ENCODE peak calls at places on chromosomes 5 and 9, in eight cellular contexts. R, E, P, K, Y, M, T and S are unnamed samples.

GRCh38 chr9:109852561-109852960 is 72.6 kb downstream of the PALM2AKAP2 start:
- DNase-seq in R (peak; percentile 20), E (no peak), P (no peak), K (no peak), Y (no peak), M (peak; percentile 49), T (no peak), S (no peak)

GRCh38 chr5:142319105-142319504 is 5.7 kb downstream of the SPRY4 start:
- DNase-seq in R (no peak), E (no peak), P (no peak), K (no peak), Y (no peak), M (peak; percentile 50), T (no peak), S (no peak)

GRCh38 chr9:131605770-131606590 is 60.7 kb downstream of the PRRT1B start:
- DNase-seq in R (no peak), E (no peak), P (no peak), K (no peak), Y (no peak), M (no peak), T (no peak), S (no peak)

GRCh38 chr9:131707677-131708612 is 31.9 kb downstream of the RAPGEF1 start:
- DNase-seq in R (peak; percentile 82), E (no peak), P (no peak), K (no peak), Y (no peak), M (peak; percentile 78), T (no peak), S (no peak)

GRCh38 chr9:123049589-123050222 is 16.2 kb downstream of the GPR21 start:
- DNase-seq in R (peak; percentile 36), E (no peak), P (no peak), K (no peak), Y (no peak), M (peak; percentile 76), T (no peak), S (no peak)

GRCh38 chr5:175501759-175502158 is 23.4 kb downstream of the SFXN1 start:
- DNase-seq in R (no peak), E (peak; percentile 62), P (no peak), K (no peak), Y (no peak), M (no peak), T (no peak), S (no peak)

GRCh38 chr9:110520120-110520701 is 59.3 kb downstream of the SVEP1 start:
- DNase-seq in R (no peak), E (no peak), P (no peak), K (no peak), Y (no peak), M (peak; percentile 94), T (no peak), S (no peak)

GRCh38 chr5:172173771-172174170 is 14.3 kb downstream of the STK10 start:
- DNase-seq in R (peak; percentile 46), E (no peak), P (no peak), K (no peak), Y (no peak), M (peak; percentile 35), T (no peak), S (no peak)

GRCh38 chr9:70478963-70479641 is 64.6 kb upstream of the KLF9 start:
- DNase-seq in R (no peak), E (no peak), P (no peak), K (no peak), Y (no peak), M (peak; percentile 45), T (no peak), S (no peak)

GRCh38 chr5:125499969-125500368 is 753.5 kb upstream of the ZNF608 start:
- DNase-seq in R (no peak), E (no peak), P (no peak), K (no peak), Y (no peak), M (no peak), T (no peak), S (no peak)

GRCh38 chr9:133221177-133221809 is 12.2 kb upstream of the OBP2B start:
- DNase-seq in R (no peak), E (no peak), P (no peak), K (no peak), Y (no peak), M (no peak), T (no peak), S (no peak)

GRCh38 chr5:113922343-113922742 is 408.8 kb downstream of the YTHDC2 start:
- DNase-seq in R (no peak), E (no peak), P (no peak), K (no peak), Y (no peak), M (no peak), T (no peak), S (no peak)

GRCh38 chr5:181181650-181182565 is 23.1 kb downstream of the TRIM7 start:
- DNase-seq in R (peak; percentile 58), E (peak; percentile 92), P (peak; percentile 72), K (no peak), Y (no peak), M (peak; percentile 70), T (peak; percentile 78), S (no peak)

GRCh38 chr5:158546080-158546479 is 553.6 kb downstream of the EBF1 start:
- DNase-seq in R (no peak), E (no peak), P (no peak), K (no peak), Y (no peak), M (no peak), T (no peak), S (no peak)

DNA sequence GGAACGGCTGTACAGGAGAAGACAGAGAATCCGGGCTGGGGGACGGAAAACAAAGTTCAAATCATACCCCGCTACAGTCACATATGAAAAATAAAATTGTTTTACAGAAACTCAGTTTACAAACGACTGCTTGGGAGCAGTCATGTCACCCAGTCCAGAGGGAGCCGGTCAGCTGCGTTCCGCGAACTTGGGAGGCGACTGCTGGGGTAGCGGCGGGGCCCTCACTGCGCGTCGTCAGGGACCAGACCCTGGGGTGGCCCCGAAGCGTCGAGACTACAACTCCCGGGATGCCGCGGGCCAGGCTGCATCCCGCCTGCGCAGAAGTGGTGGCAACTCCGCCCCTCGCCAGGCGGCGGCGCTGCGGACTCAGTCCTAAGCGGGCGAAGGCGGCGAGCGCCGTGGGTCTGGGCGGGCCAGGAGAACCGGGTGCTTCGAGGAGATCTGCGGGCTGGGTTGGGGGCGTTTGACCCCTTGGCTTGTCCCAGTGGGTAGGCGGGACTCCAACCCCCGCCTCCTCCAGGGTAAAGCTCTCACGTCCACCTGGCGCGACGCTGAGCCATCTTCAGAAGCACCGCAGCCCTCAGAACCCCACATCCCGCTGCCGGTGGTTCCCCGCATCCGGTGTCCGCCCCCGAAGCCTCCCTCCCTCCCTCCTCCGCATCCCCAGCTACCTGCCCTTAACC is 4.0 kb downstream of the SIT1 start:
- DNase-seq in R (peak; percentile 75), E (peak; percentile 96), P (peak; percentile 98), K (peak; percentile 94), Y (peak; percentile 93), M (peak; percentile 83), T (peak; percentile 96), S (peak; percentile 96)
- TF ChIP-seq CTCF in R (peak; percentile 94), E (peak; percentile 95), P (peak; percentile 94), K (peak; percentile 65), Y (peak; percentile 92), M (peak; percentile 74), T (peak; percentile 90), S (peak; percentile 89)

DNA sequence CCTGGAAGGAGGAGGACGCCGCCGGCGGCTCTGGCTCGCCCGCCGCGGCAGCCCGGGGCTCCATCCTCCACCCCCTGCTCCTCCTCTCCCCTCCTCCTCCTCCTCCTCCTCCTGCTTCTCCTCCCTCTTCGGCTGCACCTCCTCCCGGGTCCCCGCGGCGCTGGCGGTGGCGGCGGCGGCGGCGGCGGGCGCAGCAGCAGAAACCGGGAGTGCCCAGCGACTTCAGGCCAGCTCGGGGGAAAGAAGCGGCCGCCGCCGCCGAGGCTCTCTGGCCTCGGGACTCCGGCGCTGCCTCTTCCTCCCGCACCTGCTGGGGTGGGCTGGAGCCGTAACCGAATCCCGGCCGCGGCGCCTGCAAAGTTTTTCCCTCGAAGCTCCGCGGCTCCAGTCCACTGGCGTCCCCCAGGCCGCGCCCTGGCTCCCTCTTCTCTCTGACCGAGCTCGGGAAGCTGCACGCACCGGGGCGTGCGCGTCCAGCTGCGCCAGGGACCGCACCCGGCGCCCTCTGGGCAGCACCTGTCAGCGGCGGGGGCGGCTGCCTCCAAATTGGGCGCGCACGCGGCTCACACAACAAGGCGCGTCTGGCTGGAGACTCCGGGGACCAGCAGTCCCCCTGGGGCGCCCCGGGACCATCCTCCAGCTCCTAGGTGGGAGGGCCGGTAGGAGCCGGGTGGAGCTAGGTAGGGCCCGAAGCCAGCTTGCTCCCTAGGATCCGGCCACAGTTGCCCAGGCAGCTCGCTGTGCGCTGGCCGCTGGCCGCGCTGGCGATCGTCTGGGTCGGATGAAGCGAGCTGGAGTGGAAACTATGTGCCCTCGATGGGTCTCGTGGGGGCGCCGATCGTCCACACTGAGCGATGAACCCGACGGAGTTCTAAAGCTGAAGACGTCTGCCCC is at the start of gene MCTP1:
- DNase-seq in R (no peak), E (peak; percentile 67), P (peak; percentile 41), K (peak; percentile 16), Y (no peak), M (no peak), T (peak; percentile 59), S (no peak)
- TF ChIP-seq CTCF in R (no peak), E (peak; percentile 42), P (no peak), K (no peak), Y (no peak), M (no peak), T (no peak), S (peak; percentile 24)

DNA sequence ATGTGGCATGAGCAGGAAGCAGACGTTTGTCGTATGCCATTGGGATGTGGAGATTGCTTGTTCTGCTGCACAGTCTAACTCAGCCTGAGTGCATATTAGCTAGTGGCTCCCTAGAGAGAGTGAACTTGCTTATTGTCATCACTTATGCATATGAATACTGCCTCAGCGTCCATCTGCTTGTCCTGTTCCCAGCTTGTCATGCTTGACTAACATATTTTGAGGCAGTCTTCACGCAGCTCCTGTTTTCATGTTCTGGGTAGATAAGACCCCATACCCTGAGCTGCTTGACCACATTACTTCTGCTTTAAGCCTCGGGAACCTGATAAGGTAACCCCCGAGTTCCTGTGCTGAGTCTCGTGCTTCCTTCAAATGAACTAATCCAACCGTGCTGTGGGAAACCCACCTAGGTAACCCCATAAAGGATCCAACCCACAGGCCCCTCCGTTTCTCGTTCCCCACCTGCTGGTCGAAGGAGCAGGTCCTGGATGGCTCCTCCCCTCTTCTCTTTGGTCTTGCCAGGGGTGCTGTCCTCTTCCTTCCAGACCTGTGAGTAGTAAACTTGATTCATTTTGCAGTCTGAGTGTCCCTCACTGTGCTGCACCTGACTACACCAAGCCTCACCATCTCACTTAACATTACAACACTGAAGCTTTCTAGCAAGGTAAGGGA is 25.0 kb downstream of the ANKRD33B start:
- DNase-seq in R (no peak), E (no peak), P (no peak), K (no peak), Y (no peak), M (no peak), T (no peak), S (no peak)
- TF ChIP-seq CTCF in R (no peak), E (no peak), P (no peak), K (no peak), Y (no peak), M (no peak), T (no peak), S (no peak)

GRCh38 chr5:173281910-173282309 is 46.3 kb downstream of the STC2 start:
- DNase-seq in R (no peak), E (peak; percentile 85), P (peak; percentile 36), K (no peak), Y (no peak), M (no peak), T (peak; percentile 50), S (no peak)
- TF ChIP-seq CTCF in R (peak; percentile 47), E (peak; percentile 89), P (peak; percentile 29), K (no peak), Y (no peak), M (peak; percentile 36), T (no peak), S (peak; percentile 73)